ENCODE peak calls at places on chromosomes 13 and 19, in five cellular contexts. N, K, W, T and Y are unnamed samples.

GRCh38 chr19:14023404-14024235 is 4.3 kb upstream of the RLN3 start:
- DNase-seq in N (peak), K (peak), W (no peak), T (peak), Y (peak)

GRCh38 chr13:20691616-20692015 is 11.9 kb upstream of the IL17D start:
- DNase-seq in N (no peak), K (no peak), W (no peak), T (no peak), Y (no peak)

GRCh38 chr19:11382898-11383705 is 1.0 kb downstream of the EPOR start:
- DNase-seq in N (peak), K (peak), W (peak), T (peak), Y (no peak)

GRCh38 chr13:24104723-24105122 is 55.8 kb upstream of the SPATA13 start:
- DNase-seq in N (no peak), K (no peak), W (no peak), T (no peak), Y (no peak)

GRCh38 chr19:1266818-1267440 is 2.2 kb upstream of the CIRBP start:
- DNase-seq in N (peak), K (peak), W (peak), T (peak), Y (no peak)

GRCh38 chr13:113616991-113617749 is 32.6 kb downstream of the TFDP1 start:
- DNase-seq in N (peak), K (no peak), W (no peak), T (no peak), Y (no peak)

GRCh38 chr13:28741080-28741479 is 22.3 kb upstream of the SLC46A3 start:
- DNase-seq in N (no peak), K (no peak), W (no peak), T (peak), Y (no peak)

GRCh38 chr13:85040176-85040660 is 759.0 kb downstream of the SLITRK6 start:
- DNase-seq in N (no peak), K (no peak), W (no peak), T (no peak), Y (no peak)

GRCh38 chr19:15265849-15266248 is 33.6 kb upstream of the EPHX3 start:
- DNase-seq in N (no peak), K (no peak), W (no peak), T (peak), Y (no peak)

GRCh38 chr19:36215276-36216171 is 618 bp downstream of the ZNF146 start:
- DNase-seq in N (peak), K (no peak), W (no peak), T (peak), Y (no peak)

GRCh38 chr13:105142556-105142955 is 1392.9 kb downstream of the EFNB2 start:
- DNase-seq in N (no peak), K (no peak), W (no peak), T (no peak), Y (peak)

GRCh38 chr13:40221460-40222201 is 444.8 kb downstream of the FOXO1 start:
- DNase-seq in N (no peak), K (no peak), W (peak), T (peak), Y (peak)

GRCh38 chr19:6465006-6465405 is 935 bp downstream of the CRB3 start:
- DNase-seq in N (no peak), K (no peak), W (no peak), T (no peak), Y (no peak)

GRCh38 chr19:51514866-51515481 is 13.4 kb upstream of the SIGLEC12 start:
- DNase-seq in N (peak), K (peak), W (peak), T (peak), Y (peak)